ENCODE peak calls at places on chromosomes 16 and 17, in seven cellular contexts. C, S, W, N, L, K and Y are unnamed samples.

GRCh38 chr17:47966079-47966519 is 4.8 kb upstream of the CDK5RAP3 start:
- DNase-seq in N (peak; percentile 71), W (no peak), K (peak; percentile 48), S (no peak), C (peak; percentile 34), L (no peak), Y (no peak)

GRCh38 chr16:50183316-50183715 is 30.2 kb downstream of the TENT4B start:
- DNase-seq in N (no peak), S (no peak), C (no peak), K (no peak), W (no peak), L (no peak), Y (no peak)

GRCh38 chr16:75322706-75323105 is 71.3 kb upstream of the BCAR1 start:
- DNase-seq in C (no peak), N (no peak), W (no peak), K (no peak), S (no peak), L (no peak), Y (no peak)

GRCh38 chr17:14302421-14303099 is 1.7 kb downstream of the HS3ST3B1 start:
- DNase-seq in K (peak; percentile 85), N (peak; percentile 90), S (peak; percentile 84), W (peak; percentile 63), L (peak; percentile 76), C (peak; percentile 52), Y (peak; percentile 81)

GRCh38 chr16:88809068-88809675 is 2.6 kb downstream of the APRT start:
- DNase-seq in L (no peak), W (no peak), K (no peak), N (no peak), S (no peak), C (no peak), Y (no peak)

GRCh38 chr17:65100316-65101140 is 36.6 kb upstream of the RGS9 start:
- DNase-seq in C (peak; percentile 87), W (no peak), S (peak; percentile 91), N (peak; percentile 90), K (peak; percentile 92), L (peak; percentile 76), Y (peak; percentile 77)

GRCh38 chr16:117381-118365 is 20.8 kb downstream of the NPRL3 start:
- DNase-seq in K (peak; percentile 59), S (peak; percentile 71), L (peak; percentile 68), W (no peak), C (peak; percentile 46), N (peak; percentile 83), Y (no peak)

GRCh38 chr17:78120971-78121800 is 7.4 kb downstream of the TMC6 start:
- DNase-seq in L (no peak), C (no peak), K (no peak), N (peak; percentile 74), W (no peak), S (peak; percentile 53), Y (peak; percentile 43)

GRCh38 chr16:74582984-74583383 is 23.9 kb downstream of the GLG1 start:
- DNase-seq in W (no peak), K (no peak), S (no peak), C (no peak), L (no peak), N (no peak), Y (no peak)

GRCh38 chr16:67987460-67988160 is 7.3 kb upstream of the DPEP3 start:
- DNase-seq in S (no peak), C (peak; percentile 33), K (no peak), N (no peak), L (no peak), W (no peak), Y (no peak)

GRCh38 chr16:57966986-57967385 is 3.9 kb downstream of the CNGB1 start:
- DNase-seq in L (no peak), N (peak; percentile 15), S (no peak), K (no peak), W (no peak), C (no peak), Y (no peak)

GRCh38 chr16:19698480-19699465 is 19.3 kb downstream of the KNOP1 start:
- DNase-seq in W (no peak), S (no peak), N (no peak), L (no peak), K (no peak), C (no peak), Y (no peak)

DNA sequence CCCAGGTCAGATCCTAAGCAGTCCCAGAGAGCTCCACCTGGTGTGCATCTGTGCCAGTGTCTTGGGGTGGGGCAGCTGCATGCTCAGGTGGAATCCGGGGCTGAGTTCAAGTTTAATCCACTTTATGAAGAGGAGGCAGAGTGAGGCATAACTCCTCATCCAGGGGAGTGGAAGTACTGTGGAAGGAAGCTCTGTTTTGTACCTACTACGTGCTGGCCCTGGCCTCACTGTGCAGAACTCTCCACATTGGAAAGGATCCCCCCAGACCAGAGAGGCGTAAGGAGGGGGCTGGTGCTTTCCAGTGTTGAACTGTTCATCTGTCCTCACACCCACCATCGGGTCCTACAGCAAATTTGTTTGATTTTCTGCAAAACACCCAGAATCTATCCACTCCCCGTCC is 78.0 kb downstream of the ABCC6 start:
- DNase-seq in S (no peak), C (no peak), W (no peak), K (no peak), N (no peak), L (no peak), Y (no peak)
- TF ChIP-seq CTCF in S (peak; percentile 24), C (no peak), W (peak; percentile 7), K (no peak), N (no peak), L (no peak), Y (no peak)

DNA sequence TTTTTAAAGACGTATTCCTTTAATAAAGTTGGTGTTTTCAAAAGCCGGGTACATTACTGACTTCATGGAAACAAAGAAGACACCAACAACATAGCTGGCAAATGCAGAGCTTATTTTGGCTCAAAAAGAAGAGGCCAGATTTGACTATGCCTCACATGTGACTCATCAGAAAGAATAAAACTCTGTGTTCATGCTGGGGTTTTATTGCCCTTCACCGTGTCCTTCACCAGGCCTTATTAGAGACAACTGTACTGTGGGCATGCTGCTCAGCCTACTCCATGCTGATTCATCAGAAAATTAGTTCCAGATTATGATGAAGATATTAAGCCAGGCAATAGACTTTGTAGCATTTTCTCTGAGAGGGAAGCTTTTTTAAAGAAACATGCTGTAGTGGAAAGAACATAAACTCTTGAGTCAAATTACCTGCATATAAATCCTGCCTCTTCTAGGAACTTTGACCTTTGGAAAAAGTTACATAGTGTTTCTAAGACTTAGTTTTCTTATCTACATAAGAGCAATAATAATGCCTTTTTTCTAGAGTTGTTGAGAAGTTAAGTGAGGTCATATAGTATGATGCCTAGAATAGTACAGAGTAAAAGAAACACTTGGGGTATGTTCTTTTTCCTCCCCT is 89.7 kb downstream of the CYB561 start:
- DNase-seq in N (no peak), K (no peak), S (no peak), W (peak; percentile 53), C (peak; percentile 17), L (no peak), Y (no peak)
- TF ChIP-seq CTCF in N (no peak), K (no peak), S (no peak), W (no peak), C (no peak), L (no peak), Y (no peak)

GRCh38 chr17:68792042-68792685 is 163.0 kb downstream of the ABCA8 start:
- DNase-seq in L (no peak), C (no peak), K (no peak), N (no peak), W (no peak), S (no peak), Y (no peak)

GRCh38 chr17:68790481-68790880 is 164.7 kb downstream of the ABCA8 start:
- DNase-seq in W (no peak), L (no peak), K (no peak), S (no peak), C (no peak), N (no peak), Y (no peak)

GRCh38 chr17:68792873-68793272 is 162.3 kb downstream of the ABCA8 start:
- DNase-seq in S (no peak), K (no peak), L (no peak), W (no peak), C (no peak), N (no peak), Y (no peak)

GRCh38 chr17:68790931-68791330 is 164.3 kb downstream of the ABCA8 start:
- DNase-seq in N (no peak), C (no peak), W (no peak), K (no peak), S (no peak), L (no peak), Y (no peak)

DNA sequence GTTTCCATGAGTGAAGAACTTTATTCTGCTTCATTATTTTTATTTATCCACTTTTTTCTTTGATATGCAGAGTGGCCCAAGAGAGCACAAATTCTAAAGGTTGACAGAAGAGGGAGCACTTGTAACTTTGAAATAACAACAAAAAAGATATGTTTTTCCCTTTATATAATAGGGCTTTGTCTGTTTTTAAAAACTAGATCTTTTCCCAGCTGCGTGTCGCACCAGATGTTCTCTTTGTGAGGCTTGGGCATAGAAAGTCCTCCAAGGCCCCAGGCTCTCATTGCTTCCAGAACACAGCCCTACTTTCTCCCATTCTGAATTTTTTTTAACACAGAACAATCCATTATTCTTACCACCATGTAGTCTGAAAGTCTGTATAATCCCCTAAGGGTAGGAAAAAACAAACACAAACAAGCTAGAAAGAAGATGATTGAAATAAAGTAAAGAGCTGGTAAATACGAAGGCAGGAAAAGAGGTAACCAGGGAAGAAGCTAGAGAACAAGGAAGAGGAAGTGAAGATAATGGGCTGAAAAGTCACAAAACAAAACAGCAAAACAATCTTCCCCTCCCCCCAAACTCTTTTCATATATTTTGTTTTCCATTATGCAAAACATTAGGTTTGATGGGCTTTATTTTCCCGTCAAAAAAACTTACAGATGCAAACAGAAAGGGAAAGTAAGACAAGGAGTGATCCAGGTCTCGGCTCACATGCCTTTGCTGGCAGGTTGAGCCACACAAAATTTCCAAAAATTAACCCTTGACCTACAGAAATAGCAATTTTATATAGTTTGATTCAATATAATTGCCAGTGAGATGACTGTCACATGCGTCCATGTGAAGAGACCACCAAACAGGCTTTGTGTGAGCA is 160.3 kb downstream of the ABCA8 start:
- DNase-seq in N (no peak), C (no peak), L (peak; percentile 22), W (peak; percentile 26), K (no peak), S (peak; percentile 35), Y (no peak)
- TF ChIP-seq CTCF in N (no peak), C (peak; percentile 26), L (peak; percentile 48), W (peak; percentile 53), K (peak; percentile 40), S (peak; percentile 80), Y (peak; percentile 49)

GRCh38 chr16:61149709-61150108 is 886.5 kb downstream of the CDH8 start:
- DNase-seq in N (no peak), S (no peak), W (no peak), C (no peak), L (no peak), K (no peak), Y (no peak)

GRCh38 chr16:61148930-61149329 is 887.3 kb downstream of the CDH8 start:
- DNase-seq in C (no peak), K (no peak), S (peak; percentile 60), L (no peak), N (no peak), W (no peak), Y (no peak)

GRCh38 chr16:61150351-61150750 is 885.9 kb downstream of the CDH8 start:
- DNase-seq in N (no peak), S (no peak), K (no peak), L (no peak), C (no peak), W (no peak), Y (no peak)

DNA sequence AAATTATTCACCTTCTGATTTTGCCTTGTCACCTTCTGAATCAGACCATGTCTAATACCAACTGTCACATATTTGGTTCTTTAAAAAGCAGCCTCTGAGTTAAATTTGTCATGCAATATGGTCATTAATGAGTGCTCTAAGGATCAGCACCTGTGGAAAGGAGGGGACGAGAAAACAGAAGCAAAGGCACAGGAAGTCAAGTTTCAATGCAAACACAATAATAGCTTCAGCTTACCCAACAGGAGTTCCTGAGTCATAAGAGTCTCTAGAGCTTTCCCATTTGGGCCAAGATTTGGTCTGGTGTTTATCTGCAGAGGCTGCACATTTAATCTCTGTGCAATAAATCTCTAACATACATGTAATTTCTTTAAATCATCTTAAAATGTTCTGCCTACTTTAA is 889.8 kb downstream of the CDH8 start:
- DNase-seq in C (no peak), L (no peak), W (no peak), K (no peak), S (peak; percentile 67), N (no peak), Y (no peak)
- TF ChIP-seq CTCF in C (no peak), L (no peak), W (no peak), K (no peak), S (no peak), N (no peak), Y (no peak)